ENCODE peak calls at places on chromosomes 2 and 18, in five cellular contexts. One of them, this sample, is unnamed.
A peak's percentile ranks its signal among the peaks of the same experiment; 100 is the strongest.

GRCh38 chr18:59672125-59672769 is 25.0 kb downstream of the CCBE1 start:
- DNase-seq in H1: no peak
- DNase-seq in HepG2: no peak
- DNase-seq in K562: no peak
- DNase-seq in HCT116: no peak
- DNase-seq in this sample: no peak

GRCh38 chr2:119715409-119716295 is 36.7 kb downstream of the TMEM177 start:
- DNase-seq in H1: no peak
- DNase-seq in K562: no peak
- DNase-seq in HepG2: peak; percentile 38
- DNase-seq in HCT116: no peak
- DNase-seq in this sample: no peak

GRCh38 chr18:78238404-78239089 is 741.1 kb upstream of the SALL3 start:
- DNase-seq in K562: no peak
- DNase-seq in H1: no peak
- DNase-seq in HepG2: no peak
- DNase-seq in HCT116: no peak
- DNase-seq in this sample: no peak

GRCh38 chr2:17149945-17150344 is 368.3 kb downstream of the RAD51AP2 start:
- DNase-seq in K562: no peak
- DNase-seq in H1: no peak
- DNase-seq in HCT116: no peak
- DNase-seq in HepG2: no peak
- DNase-seq in this sample: no peak

GRCh38 chr2:190088917-190089316 is 26.4 kb upstream of the MSTN start:
- DNase-seq in K562: peak; percentile 29
- DNase-seq in HCT116: peak; percentile 72
- DNase-seq in HepG2: peak; percentile 73
- DNase-seq in H1: no peak
- DNase-seq in this sample: peak; percentile 30

GRCh38 chr2:101307503-101307902 is 998 bp downstream of the RNF149 start:
- DNase-seq in H1: no peak
- DNase-seq in HepG2: no peak
- DNase-seq in HCT116: no peak
- DNase-seq in K562: no peak
- DNase-seq in this sample: no peak

GRCh38 chr2:208265371-208265806 is 666 bp upstream of the PIKFYVE start:
- DNase-seq in HepG2: peak; percentile 30
- DNase-seq in H1: peak; percentile 54
- DNase-seq in K562: no peak
- DNase-seq in HCT116: no peak
- DNase-seq in this sample: no peak

GRCh38 chr2:169828141-169828811 is 1.0 kb downstream of the UBR3 start:
- DNase-seq in K562: peak; percentile 74
- DNase-seq in H1: no peak
- DNase-seq in HepG2: peak; percentile 62
- DNase-seq in HCT116: no peak
- DNase-seq in this sample: no peak

GRCh38 chr2:72300147-72300684 is 152.6 kb upstream of the CYP26B1 start:
- DNase-seq in K562: no peak
- DNase-seq in HCT116: no peak
- DNase-seq in H1: no peak
- DNase-seq in HepG2: no peak
- DNase-seq in this sample: no peak

GRCh38 chr2:120546865-120547390 is 188.7 kb upstream of the GLI2 start:
- DNase-seq in H1: no peak
- DNase-seq in K562: no peak
- DNase-seq in HCT116: no peak
- DNase-seq in HepG2: no peak
- DNase-seq in this sample: no peak

GRCh38 chr18:21316296-21316695 is 74.3 kb downstream of the GREB1L start:
- DNase-seq in HepG2: no peak
- DNase-seq in K562: no peak
- DNase-seq in HCT116: no peak
- DNase-seq in H1: no peak
- DNase-seq in this sample: no peak

GRCh38 chr2:240452471-240453256 is 17.2 kb downstream of the GPC1 start:
- DNase-seq in HepG2: peak; percentile 41
- DNase-seq in K562: peak; percentile 93
- DNase-seq in H1: peak; percentile 80
- DNase-seq in HCT116: no peak
- DNase-seq in this sample: no peak

GRCh38 chr2:168416555-168416954 is 39.5 kb upstream of the CERS6 start:
- DNase-seq in HepG2: no peak
- DNase-seq in HCT116: no peak
- DNase-seq in H1: no peak
- DNase-seq in K562: no peak
- DNase-seq in this sample: no peak

GRCh38 chr18:2970762-2971659 is 41.9 kb downstream of the LPIN2 start:
- DNase-seq in HepG2: no peak
- DNase-seq in H1: no peak
- DNase-seq in K562: no peak
- DNase-seq in HCT116: no peak
- DNase-seq in this sample: no peak

GRCh38 chr2:64018715-64019082 is 529 bp downstream of the VPS54 start:
- DNase-seq in H1: peak; percentile 75
- DNase-seq in K562: no peak
- DNase-seq in HCT116: no peak
- DNase-seq in HepG2: no peak
- DNase-seq in this sample: no peak

DNA sequence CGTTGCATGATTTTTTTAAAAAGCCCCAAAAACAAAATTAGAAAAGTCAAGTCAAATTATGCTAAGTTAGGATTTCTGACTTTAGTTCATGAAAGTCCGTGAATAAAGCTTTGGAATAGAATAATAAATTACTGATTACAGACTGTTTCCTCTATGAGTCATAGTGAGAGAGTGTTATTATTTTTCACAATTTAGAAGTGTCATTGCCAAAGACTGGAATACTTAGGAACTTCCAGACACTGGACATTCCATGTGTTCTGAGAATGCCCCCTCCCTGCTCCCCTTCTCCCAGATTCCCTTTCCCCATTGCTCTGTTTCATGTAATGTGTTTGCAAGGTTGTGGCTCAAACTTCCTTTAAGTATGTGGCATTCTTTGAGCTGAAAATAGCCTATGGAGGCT is 144.4 kb downstream of the FHOD3 start:
- DNase-seq in HepG2: no peak
- DNase-seq in K562: no peak
- DNase-seq in HCT116: no peak
- DNase-seq in H1: no peak
- DNase-seq in this sample: no peak
- TF ChIP-seq SIN3A in HepG2: no peak
- TF ChIP-seq SIN3A in K562: no peak
- TF ChIP-seq SIN3A in HCT116: no peak
- TF ChIP-seq SIN3A in H1: no peak
- TF ChIP-seq SIN3A in this sample: no peak

DNA sequence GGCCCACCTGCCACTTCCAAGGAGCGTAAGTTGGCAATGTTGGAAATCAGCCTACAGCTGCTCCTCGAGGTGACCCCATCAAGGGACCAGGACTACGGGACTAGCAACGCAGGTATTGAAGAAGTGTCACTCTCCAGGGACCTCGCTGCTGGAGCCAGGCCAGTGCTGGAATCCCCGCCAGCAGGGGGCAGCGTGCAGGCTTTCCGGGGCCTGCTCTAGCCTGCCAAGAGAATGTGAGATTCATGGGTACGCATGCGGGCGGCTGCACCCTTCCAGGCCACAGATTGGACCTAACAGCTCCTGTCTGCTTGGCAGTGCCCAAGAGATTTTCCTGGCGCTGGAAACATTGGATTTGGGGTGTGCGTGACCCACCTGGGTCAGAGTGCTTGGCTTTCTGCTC is 182.8 kb upstream of the RAB12 start:
- DNase-seq in HCT116: peak; percentile 16
- DNase-seq in HepG2: peak; percentile 24
- DNase-seq in H1: peak; percentile 89
- DNase-seq in K562: peak; percentile 49
- DNase-seq in this sample: no peak
- TF ChIP-seq CTCF in HCT116: no peak
- TF ChIP-seq CTCF in HepG2: peak; percentile 72
- TF ChIP-seq CTCF in H1: peak; percentile 76
- TF ChIP-seq CTCF in K562: peak; percentile 58
- TF ChIP-seq CTCF in this sample: peak; percentile 66

GRCh38 chr18:63590368-63590767 is 3.2 kb downstream of the SERPINB13 start:
- DNase-seq in H1: no peak
- DNase-seq in HepG2: no peak
- DNase-seq in K562: no peak
- DNase-seq in HCT116: no peak
- DNase-seq in this sample: no peak

GRCh38 chr18:63591725-63592124 is 4.6 kb downstream of the SERPINB13 start:
- DNase-seq in HCT116: no peak
- DNase-seq in K562: no peak
- DNase-seq in H1: no peak
- DNase-seq in HepG2: no peak
- DNase-seq in this sample: no peak

GRCh38 chr18:63588869-63589268 is 1.7 kb downstream of the SERPINB13 start:
- DNase-seq in K562: no peak
- DNase-seq in HepG2: no peak
- DNase-seq in HCT116: no peak
- DNase-seq in H1: no peak
- DNase-seq in this sample: no peak

GRCh38 chr18:63592506-63592905 is 5.4 kb downstream of the SERPINB13 start:
- DNase-seq in H1: no peak
- DNase-seq in K562: no peak
- DNase-seq in HCT116: no peak
- DNase-seq in HepG2: no peak
- DNase-seq in this sample: no peak

DNA sequence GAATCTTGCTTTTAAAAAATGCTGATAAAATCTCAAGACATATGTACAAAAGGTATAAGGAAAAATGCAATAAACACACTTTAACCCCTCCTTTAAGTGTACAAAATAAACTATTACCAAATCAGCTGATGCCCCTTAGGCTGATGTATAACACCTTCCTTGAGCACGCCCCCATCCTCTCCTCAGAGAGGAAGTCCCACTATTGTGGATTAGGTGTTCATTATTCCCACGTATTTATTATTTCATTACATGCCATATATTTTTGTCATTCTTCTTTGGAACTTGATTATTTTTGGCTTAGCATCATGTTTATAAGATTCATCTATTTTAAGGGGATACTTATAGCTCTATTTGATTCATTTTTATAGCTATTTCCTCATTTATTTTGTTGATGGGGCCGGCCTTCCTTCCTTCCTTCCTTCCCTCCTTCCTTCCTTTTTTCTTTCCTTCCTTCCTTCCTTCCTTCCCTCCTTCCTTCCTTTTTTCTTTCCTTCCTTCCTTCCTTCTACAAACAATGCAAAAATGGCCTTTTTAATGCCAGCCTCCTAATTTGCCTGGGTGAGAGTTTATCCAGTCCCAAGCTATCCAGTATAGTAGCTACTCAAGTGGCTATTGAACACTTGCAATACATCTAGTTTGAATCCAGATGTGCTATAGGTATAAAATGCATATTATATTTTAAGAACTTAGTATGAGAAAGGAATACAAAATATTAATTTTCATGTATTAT is 4.0 kb downstream of the SERPINB13 start:
- DNase-seq in K562: no peak
- DNase-seq in H1: no peak
- DNase-seq in HepG2: no peak
- DNase-seq in HCT116: no peak
- DNase-seq in this sample: no peak
- H3K27ac ChIP-seq in K562: no peak overlapping the region
- H3K27ac ChIP-seq in H1: no peak overlapping the region
- H3K27ac ChIP-seq in HepG2: no peak overlapping the region
- H3K27ac ChIP-seq in HCT116: no peak overlapping the region
- H3K27ac ChIP-seq in this sample: no peak overlapping the region

DNA sequence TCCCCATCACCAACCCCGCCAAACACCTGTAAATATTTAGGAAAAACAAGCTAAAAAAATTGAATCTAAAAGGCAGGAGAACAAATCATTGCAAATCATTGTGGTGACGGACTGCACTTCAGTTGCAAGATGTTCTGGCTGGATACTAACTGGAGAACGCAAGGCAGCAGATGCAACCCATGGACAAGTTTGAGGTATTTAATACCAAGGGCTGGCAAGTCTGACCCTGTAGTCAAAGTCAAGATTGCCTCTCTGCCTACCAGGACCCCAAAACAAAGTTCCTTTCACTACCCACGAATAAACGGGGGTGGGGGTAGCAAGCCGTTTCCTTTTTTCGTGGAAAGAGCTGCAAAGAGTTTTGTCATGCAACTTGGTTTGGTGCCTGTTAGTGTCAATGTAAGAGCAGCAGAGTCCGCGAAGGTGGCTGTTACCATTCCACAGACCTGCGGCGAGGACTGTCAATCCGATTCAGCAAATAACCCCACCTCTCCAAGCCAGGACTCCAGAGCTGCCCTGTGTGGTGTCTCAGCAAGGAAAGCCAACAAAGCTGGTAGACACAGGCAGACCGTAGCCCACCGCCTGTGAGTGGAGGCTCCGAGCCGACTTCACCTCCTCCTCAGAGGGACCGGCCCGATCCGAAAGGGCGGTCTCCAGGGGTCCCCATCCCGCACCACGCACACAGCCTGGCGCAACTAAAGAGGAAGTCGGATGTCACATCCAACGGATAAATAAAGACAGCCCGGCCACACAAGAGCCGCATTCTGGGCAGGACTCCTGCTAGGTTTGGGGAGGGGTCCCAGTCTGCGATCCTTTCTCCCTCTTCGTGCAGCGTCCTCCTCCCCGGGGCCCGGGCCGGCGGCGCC is 980 bp downstream of the ANKRD44 start:
- DNase-seq in HCT116: no peak
- DNase-seq in HepG2: no peak
- DNase-seq in H1: peak; percentile 57
- DNase-seq in K562: no peak
- DNase-seq in this sample: no peak
- TF ChIP-seq SIN3A in HCT116: no peak
- TF ChIP-seq SIN3A in HepG2: no peak
- TF ChIP-seq SIN3A in H1: no peak
- TF ChIP-seq SIN3A in K562: no peak
- TF ChIP-seq SIN3A in this sample: peak; percentile 27

GRCh38 chr2:149329470-149330126 is 789 bp upstream of the LYPD6 start:
- DNase-seq in HCT116: peak; percentile 53
- DNase-seq in K562: no peak
- DNase-seq in H1: peak; percentile 81
- DNase-seq in HepG2: peak; percentile 19
- DNase-seq in this sample: no peak
- TF ChIP-seq CTCF in HCT116: no peak
- TF ChIP-seq CTCF in K562: no peak
- TF ChIP-seq CTCF in H1: no peak
- TF ChIP-seq CTCF in HepG2: no peak
- TF ChIP-seq CTCF in this sample: no peak

GRCh38 chr2:217743407-217743806 is 259.4 kb downstream of the TNS1 start:
- DNase-seq in H1: peak; percentile 23
- DNase-seq in HepG2: no peak
- DNase-seq in K562: no peak
- DNase-seq in HCT116: no peak
- DNase-seq in this sample: no peak

GRCh38 chr2:217742276-217742675 is 260.5 kb downstream of the TNS1 start:
- DNase-seq in K562: no peak
- DNase-seq in HCT116: no peak
- DNase-seq in H1: peak; percentile 4
- DNase-seq in HepG2: no peak
- DNase-seq in this sample: no peak

GRCh38 chr2:217741381-217741955 is 261.3 kb downstream of the TNS1 start:
- DNase-seq in HCT116: no peak
- DNase-seq in K562: no peak
- DNase-seq in H1: peak; percentile 14
- DNase-seq in HepG2: no peak
- DNase-seq in this sample: no peak

GRCh38 chr2:217743980-217744761 is 258.6 kb downstream of the TNS1 start:
- DNase-seq in K562: no peak
- DNase-seq in HepG2: no peak
- DNase-seq in HCT116: no peak
- DNase-seq in H1: peak; percentile 19
- DNase-seq in this sample: no peak

GRCh38 chr2:217742837-217743236 is 260.0 kb downstream of the TNS1 start:
- DNase-seq in HCT116: no peak
- DNase-seq in HepG2: no peak
- DNase-seq in K562: no peak
- DNase-seq in H1: peak; percentile 16
- DNase-seq in this sample: no peak
- H3K27ac ChIP-seq in HCT116: no peak overlapping the region
- H3K27ac ChIP-seq in HepG2: no peak overlapping the region
- H3K27ac ChIP-seq in K562: no peak overlapping the region
- H3K27ac ChIP-seq in H1: no peak overlapping the region
- H3K27ac ChIP-seq in this sample: no peak overlapping the region

This sample was measured in Panc1.